ENCODE peak calls at places on chromosomes 12 and 14, in eight cellular contexts. W, D, E, L, U, V, Y and H are unnamed samples.

GRCh38 chr14:89129570-89129969 is 287.5 kb downstream of the FOXN3 start:
- DNase-seq in U (no peak), E (peak), D (no peak), V (no peak), W (peak), Y (no peak), L (no peak), H (peak)

GRCh38 chr12:47557401-47557800 is 148.4 kb downstream of the RPAP3 start:
- DNase-seq in U (no peak), Y (no peak), D (no peak), L (no peak), V (no peak), W (no peak), E (no peak), H (no peak)

GRCh38 chr12:96352161-96352835 is 47.9 kb downstream of the CDK17 start:
- DNase-seq in U (no peak), W (no peak), V (no peak), D (no peak), E (no peak), L (no peak), Y (no peak), H (no peak)

GRCh38 chr12:1691123-1692007 is 495 bp downstream of the ADIPOR2 start:
- DNase-seq in W (no peak), L (no peak), E (no peak), Y (no peak), V (no peak), U (no peak), D (no peak), H (no peak)

GRCh38 chr12:24066865-24067264 is 117.4 kb upstream of the SOX5 start:
- DNase-seq in E (peak), L (no peak), U (peak), D (peak), V (peak), W (peak), Y (no peak), H (peak)

GRCh38 chr12:64273527-64274403 is 51.7 kb upstream of the KICS2 start:
- DNase-seq in L (no peak), W (peak), U (no peak), E (peak), D (no peak), V (no peak), Y (no peak), H (no peak)

GRCh38 chr12:73726881-73727280 is 810.8 kb upstream of the ATXN7L3B start:
- DNase-seq in V (no peak), D (no peak), Y (no peak), L (no peak), E (no peak), W (no peak), U (no peak), H (no peak)

GRCh38 chr14:80549141-80549540 is 337.8 kb upstream of the DIO2 start:
- DNase-seq in U (no peak), W (no peak), L (no peak), D (no peak), E (peak), V (no peak), Y (no peak), H (peak)

GRCh38 chr12:10554228-10554970 is 48.7 kb downstream of the EIF2S3B start:
- DNase-seq in U (no peak), V (no peak), Y (no peak), E (no peak), D (no peak), W (no peak), L (no peak), H (no peak)

GRCh38 chr12:28793767-28794166 is 355.3 kb upstream of the FAR2 start:
- DNase-seq in Y (no peak), W (no peak), E (peak), U (no peak), D (no peak), V (no peak), L (no peak), H (peak)

GRCh38 chr14:74608959-74609611 is 3.0 kb downstream of the LTBP2 start:
- DNase-seq in V (no peak), L (no peak), W (peak), Y (peak), U (peak), E (peak), D (peak), H (peak)

GRCh38 chr12:99706736-99707473 is 59.4 kb downstream of the GARIN6 start:
- DNase-seq in V (no peak), L (no peak), D (no peak), W (no peak), E (no peak), Y (no peak), U (no peak), H (no peak)

GRCh38 chr12:54658306-54659264 is 10.4 kb upstream of the DCD start:
- DNase-seq in U (no peak), Y (no peak), L (no peak), V (no peak), D (peak), W (peak), E (peak), H (no peak)

GRCh38 chr12:55686366-55687010 is 21.2 kb downstream of the ITGA7 start:
- DNase-seq in L (no peak), Y (no peak), D (no peak), U (no peak), V (no peak), W (no peak), E (no peak), H (no peak)

GRCh38 chr14:102408729-102409128 is 46.0 kb downstream of the TECPR2 start:
- DNase-seq in E (peak), V (no peak), Y (no peak), W (no peak), U (no peak), L (no peak), D (peak), H (no peak)

GRCh38 chr12:123929869-123930583 is 42.6 kb downstream of the CCDC92 start:
- DNase-seq in E (no peak), V (no peak), D (no peak), W (no peak), L (no peak), U (no peak), Y (no peak), H (no peak)

GRCh38 chr12:59500335-59500734 is 95.5 kb upstream of the SLC16A7 start:
- DNase-seq in L (no peak), U (no peak), E (no peak), V (no peak), Y (no peak), D (no peak), W (no peak), H (no peak)
- H3K4me3 ChIP-seq in L (no peak), U (no peak), E (no peak), V (no peak), Y (no peak), D (no peak), W (no peak), H (no peak)

GRCh38 chr14:49306152-49306751 is 279.9 kb downstream of the RPS29 start:
- DNase-seq in E (peak), Y (no peak), D (peak), V (no peak), L (no peak), W (peak), U (peak), H (peak)
- TF ChIP-seq CTCF in E (peak), Y (no peak), D (peak), V (no peak), L (no peak), W (peak), U (peak), H (peak)

DNA sequence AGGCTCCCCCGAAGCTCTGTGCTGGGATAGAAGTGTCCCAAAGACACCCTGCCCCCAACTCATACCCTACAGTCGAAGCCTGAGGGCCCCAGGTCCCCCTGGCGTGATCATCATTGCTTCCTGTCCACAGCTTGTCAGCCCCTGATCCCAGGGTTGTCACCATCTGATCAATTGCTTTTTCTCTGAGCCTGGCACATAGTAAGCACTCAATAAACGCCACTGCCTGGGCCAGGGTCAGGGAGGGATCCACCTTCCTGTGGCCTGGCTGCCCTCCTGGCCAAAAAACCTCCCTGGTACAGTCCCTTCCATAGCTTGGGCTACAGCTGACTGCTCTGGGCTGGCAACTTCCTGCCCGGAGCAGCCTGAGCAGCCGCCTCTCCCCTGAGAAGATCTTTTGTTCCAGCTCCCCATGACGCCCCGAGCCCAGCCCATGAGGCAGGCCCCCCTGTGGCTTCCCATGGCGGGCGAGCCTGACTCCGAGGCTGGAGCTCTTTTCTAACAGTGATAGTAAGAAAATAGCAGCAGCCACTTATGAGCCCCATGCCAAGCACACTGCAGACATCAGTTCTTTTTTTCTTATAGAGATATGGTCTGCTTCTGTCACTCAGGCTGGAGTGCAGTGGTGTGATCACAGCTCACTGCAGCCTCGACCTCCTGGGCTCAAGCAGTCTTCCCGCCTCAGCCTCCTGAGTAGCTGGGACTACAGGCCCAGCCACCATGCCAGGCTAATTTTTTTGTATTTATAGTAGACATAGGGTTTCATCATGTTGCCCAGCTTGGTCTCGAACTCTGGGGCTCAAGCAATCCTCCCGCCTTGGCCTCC is 6.5 kb downstream of the SH2B3 start:
- DNase-seq in Y (no peak), L (no peak), V (no peak), D (no peak), E (no peak), U (no peak), W (no peak), H (peak)
- H3K4me3 ChIP-seq in Y (no peak), L (no peak), V (no peak), D (no peak), E (no peak), U (no peak), W (no peak), H (no peak)

GRCh38 chr12:8519208-8519607 is 5.9 kb downstream of the CLEC4D start:
- DNase-seq in Y (no peak), D (no peak), E (no peak), L (no peak), V (no peak), W (no peak), U (no peak), H (no peak)
- TF ChIP-seq CTCF in Y (no peak), D (no peak), E (no peak), L (no peak), V (no peak), W (no peak), U (no peak), H (no peak)

DNA sequence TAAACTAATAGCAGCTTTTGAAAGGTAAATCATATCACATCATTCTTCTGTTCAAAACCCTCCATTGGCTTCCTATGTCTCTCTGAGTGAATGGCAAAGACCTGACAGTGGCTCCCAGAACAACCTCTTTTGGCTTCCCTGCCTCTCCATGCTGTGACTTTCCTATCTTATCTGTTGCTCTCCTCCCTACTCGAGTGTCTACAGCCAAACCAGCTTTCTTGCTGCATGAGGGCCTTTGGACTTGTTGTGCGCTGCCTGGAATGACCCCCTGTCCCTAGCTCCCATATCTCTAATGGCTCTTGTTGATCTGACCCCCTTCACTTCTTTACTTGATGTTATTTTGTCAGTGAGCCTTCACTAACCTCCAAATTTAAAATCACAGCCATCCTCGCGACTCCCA is 2.5 kb downstream of the SYNE2 start:
- DNase-seq in L (no peak), D (no peak), E (no peak), U (no peak), V (no peak), Y (no peak), W (no peak), H (no peak)
- H3K4me3 ChIP-seq in L (no peak), D (no peak), E (no peak), U (no peak), V (no peak), Y (no peak), W (no peak), H (no peak)

GRCh38 chr12:6938353-6939186 is 5.0 kb upstream of the RNU7-1 start:
- DNase-seq in Y (peak), W (no peak), E (no peak), L (no peak), U (no peak), V (no peak), D (no peak), H (no peak)
- TF ChIP-seq CTCF in Y (no peak), W (no peak), E (no peak), L (no peak), U (no peak), V (no peak), D (no peak), H (no peak)

GRCh38 chr12:105141320-105141918 is 33.9 kb downstream of the WASHC4 start:
- DNase-seq in V (no peak), W (no peak), Y (no peak), L (no peak), U (no peak), E (no peak), D (no peak), H (no peak)

DNA sequence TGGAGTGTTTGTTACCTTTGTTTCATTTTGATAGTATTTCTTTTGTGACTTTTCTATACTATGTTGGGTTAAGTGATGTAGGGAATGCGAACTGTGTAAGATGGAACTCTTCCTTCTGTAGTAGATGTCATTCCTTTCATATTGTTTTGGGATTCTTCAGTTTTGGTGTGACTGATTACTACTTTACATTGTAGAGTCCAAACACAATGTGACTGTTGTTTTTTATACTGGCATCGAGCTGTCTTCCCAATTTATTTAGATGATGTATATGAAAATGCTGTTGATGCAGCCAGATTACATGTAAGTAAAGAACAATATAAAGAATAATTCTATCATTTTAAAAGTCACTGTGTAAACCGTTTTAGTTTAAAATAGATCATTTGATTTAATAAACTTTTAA is 34.7 kb downstream of the WASHC4 start:
- DNase-seq in W (no peak), L (no peak), U (no peak), D (no peak), Y (no peak), V (no peak), E (no peak), H (no peak)
- H3K4me3 ChIP-seq in W (no peak), L (no peak), U (no peak), D (no peak), Y (no peak), V (no peak), E (no peak), H (no peak)